ENCODE peak calls at places on chromosomes 13 and 19, in seven cellular contexts. One of them, this sample, is unnamed.

GRCh38 chr19:49687566-49688316 is 1.7 kb upstream of the ADM5 start:
- DNase-seq in psoas muscle: no peak
- DNase-seq in CD8-positive, alpha-beta memory T cell: no peak
- DNase-seq in transverse colon: no peak
- DNase-seq in tibial nerve: no peak
- DNase-seq in right cardiac atrium: peak; percentile 69
- DNase-seq in AG04450: no peak
- DNase-seq in this sample: no peak

GRCh38 chr19:40600086-40600917 is 867 bp upstream of the LTBP4 start:
- DNase-seq in psoas muscle: peak; percentile 64
- DNase-seq in CD8-positive, alpha-beta memory T cell: peak; percentile 50
- DNase-seq in transverse colon: no peak
- DNase-seq in tibial nerve: no peak
- DNase-seq in right cardiac atrium: peak; percentile 89
- DNase-seq in AG04450: no peak
- DNase-seq in this sample: no peak

GRCh38 chr13:21063031-21063430 is 1.6 kb upstream of the LATS2 start:
- DNase-seq in psoas muscle: no peak
- DNase-seq in CD8-positive, alpha-beta memory T cell: no peak
- DNase-seq in transverse colon: no peak
- DNase-seq in tibial nerve: no peak
- DNase-seq in right cardiac atrium: no peak
- DNase-seq in AG04450: no peak
- DNase-seq in this sample: no peak

GRCh38 chr13:75704194-75704941 is 68.2 kb downstream of the LMO7 start:
- DNase-seq in psoas muscle: no peak
- DNase-seq in CD8-positive, alpha-beta memory T cell: no peak
- DNase-seq in transverse colon: no peak
- DNase-seq in tibial nerve: no peak
- DNase-seq in right cardiac atrium: no peak
- DNase-seq in AG04450: peak; percentile 48
- DNase-seq in this sample: no peak

GRCh38 chr19:42048992-42049391 is 21.0 kb downstream of the GRIK5 start:
- DNase-seq in psoas muscle: no peak
- DNase-seq in CD8-positive, alpha-beta memory T cell: no peak
- DNase-seq in transverse colon: peak; percentile 32
- DNase-seq in tibial nerve: no peak
- DNase-seq in right cardiac atrium: no peak
- DNase-seq in AG04450: no peak
- DNase-seq in this sample: peak; percentile 14

GRCh38 chr13:25420161-25420560 is 48.4 kb downstream of the ATP8A2 start:
- DNase-seq in psoas muscle: no peak
- DNase-seq in CD8-positive, alpha-beta memory T cell: no peak
- DNase-seq in transverse colon: no peak
- DNase-seq in tibial nerve: no peak
- DNase-seq in right cardiac atrium: no peak
- DNase-seq in AG04450: no peak
- DNase-seq in this sample: no peak

GRCh38 chr19:55688422-55689218 is 13.6 kb downstream of the EPN1 start:
- DNase-seq in psoas muscle: peak; percentile 44
- DNase-seq in CD8-positive, alpha-beta memory T cell: peak; percentile 46
- DNase-seq in transverse colon: peak; percentile 87
- DNase-seq in tibial nerve: no peak
- DNase-seq in right cardiac atrium: peak; percentile 48
- DNase-seq in AG04450: no peak
- DNase-seq in this sample: no peak

GRCh38 chr19:36488816-36489138 is 584 bp downstream of the ZNF566 start:
- DNase-seq in psoas muscle: no peak
- DNase-seq in CD8-positive, alpha-beta memory T cell: no peak
- DNase-seq in transverse colon: no peak
- DNase-seq in tibial nerve: no peak
- DNase-seq in right cardiac atrium: no peak
- DNase-seq in AG04450: no peak
- DNase-seq in this sample: no peak

GRCh38 chr13:47215741-47216140 is 318.9 kb upstream of the HTR2A start:
- DNase-seq in psoas muscle: no peak
- DNase-seq in CD8-positive, alpha-beta memory T cell: no peak
- DNase-seq in transverse colon: no peak
- DNase-seq in tibial nerve: no peak
- DNase-seq in right cardiac atrium: no peak
- DNase-seq in AG04450: peak; percentile 68
- DNase-seq in this sample: peak; percentile 82

GRCh38 chr13:24313449-24313848 is 4.1 kb downstream of the C1QTNF9 start:
- DNase-seq in psoas muscle: no peak
- DNase-seq in CD8-positive, alpha-beta memory T cell: no peak
- DNase-seq in transverse colon: no peak
- DNase-seq in tibial nerve: no peak
- DNase-seq in right cardiac atrium: no peak
- DNase-seq in AG04450: no peak
- DNase-seq in this sample: no peak

GRCh38 chr19:46787331-46788100 is 878 bp downstream of the SLC1A5 start:
- DNase-seq in psoas muscle: peak; percentile 83
- DNase-seq in CD8-positive, alpha-beta memory T cell: peak; percentile 62
- DNase-seq in transverse colon: peak; percentile 62
- DNase-seq in tibial nerve: peak; percentile 53
- DNase-seq in right cardiac atrium: peak; percentile 85
- DNase-seq in AG04450: no peak
- DNase-seq in this sample: peak; percentile 70

GRCh38 chr13:49624207-49624606 is 4.1 kb upstream of the ARL11 start:
- DNase-seq in psoas muscle: no peak
- DNase-seq in CD8-positive, alpha-beta memory T cell: no peak
- DNase-seq in transverse colon: no peak
- DNase-seq in tibial nerve: no peak
- DNase-seq in right cardiac atrium: no peak
- DNase-seq in AG04450: no peak
- DNase-seq in this sample: no peak

GRCh38 chr19:5111051-5111450 is 142.1 kb downstream of the KDM4B start:
- DNase-seq in psoas muscle: no peak
- DNase-seq in CD8-positive, alpha-beta memory T cell: no peak
- DNase-seq in transverse colon: no peak
- DNase-seq in tibial nerve: no peak
- DNase-seq in right cardiac atrium: peak; percentile 59
- DNase-seq in AG04450: no peak
- DNase-seq in this sample: no peak

GRCh38 chr19:41861098-41861768 is 1.2 kb downstream of the RPS19 start:
- DNase-seq in psoas muscle: no peak
- DNase-seq in CD8-positive, alpha-beta memory T cell: no peak
- DNase-seq in transverse colon: no peak
- DNase-seq in tibial nerve: no peak
- DNase-seq in right cardiac atrium: no peak
- DNase-seq in AG04450: no peak
- DNase-seq in this sample: no peak

GRCh38 chr13:113078895-113079720 is 26.5 kb upstream of the F7 start:
- DNase-seq in psoas muscle: peak; percentile 29
- DNase-seq in CD8-positive, alpha-beta memory T cell: peak; percentile 30
- DNase-seq in transverse colon: no peak
- DNase-seq in tibial nerve: no peak
- DNase-seq in right cardiac atrium: no peak
- DNase-seq in AG04450: no peak
- DNase-seq in this sample: no peak

GRCh38 chr19:756232-756631 is 5.3 kb downstream of the MISP start:
- DNase-seq in psoas muscle: no peak
- DNase-seq in CD8-positive, alpha-beta memory T cell: no peak
- DNase-seq in transverse colon: peak; percentile 51
- DNase-seq in tibial nerve: no peak
- DNase-seq in right cardiac atrium: no peak
- DNase-seq in AG04450: no peak
- DNase-seq in this sample: no peak

GRCh38 chr19:49400034-49400433 is 12.0 kb downstream of the KASH5 start:
- DNase-seq in psoas muscle: no peak
- DNase-seq in CD8-positive, alpha-beta memory T cell: peak; percentile 9
- DNase-seq in transverse colon: no peak
- DNase-seq in tibial nerve: no peak
- DNase-seq in right cardiac atrium: no peak
- DNase-seq in AG04450: no peak
- DNase-seq in this sample: no peak

GRCh38 chr13:111906816-111907215 is 160.1 kb upstream of the SOX1 start:
- DNase-seq in psoas muscle: no peak
- DNase-seq in CD8-positive, alpha-beta memory T cell: no peak
- DNase-seq in transverse colon: no peak
- DNase-seq in tibial nerve: no peak
- DNase-seq in right cardiac atrium: no peak
- DNase-seq in AG04450: no peak
- DNase-seq in this sample: no peak

GRCh38 chr13:71339736-71340135 is 527.3 kb downstream of the DACH1 start:
- DNase-seq in psoas muscle: no peak
- DNase-seq in CD8-positive, alpha-beta memory T cell: no peak
- DNase-seq in transverse colon: no peak
- DNase-seq in tibial nerve: no peak
- DNase-seq in right cardiac atrium: no peak
- DNase-seq in AG04450: no peak
- DNase-seq in this sample: no peak

GRCh38 chr19:18253716-18254115 is 20.5 kb downstream of the IQCN start:
- DNase-seq in psoas muscle: no peak
- DNase-seq in CD8-positive, alpha-beta memory T cell: no peak
- DNase-seq in transverse colon: peak; percentile 79
- DNase-seq in tibial nerve: no peak
- DNase-seq in right cardiac atrium: no peak
- DNase-seq in AG04450: no peak
- DNase-seq in this sample: no peak

GRCh38 chr13:58935689-58936088 is 1228.0 kb downstream of the DIAPH3 start:
- DNase-seq in psoas muscle: no peak
- DNase-seq in CD8-positive, alpha-beta memory T cell: no peak
- DNase-seq in transverse colon: no peak
- DNase-seq in tibial nerve: no peak
- DNase-seq in right cardiac atrium: peak; percentile 25
- DNase-seq in AG04450: no peak
- DNase-seq in this sample: no peak

GRCh38 chr19:38729653-38730469 is 14.4 kb downstream of the CAPN12 start:
- DNase-seq in psoas muscle: peak; percentile 86
- DNase-seq in CD8-positive, alpha-beta memory T cell: peak; percentile 81
- DNase-seq in transverse colon: peak; percentile 80
- DNase-seq in tibial nerve: peak; percentile 54
- DNase-seq in right cardiac atrium: peak; percentile 91
- DNase-seq in AG04450: no peak
- DNase-seq in this sample: peak; percentile 85

GRCh38 chr19:36771275-36772231 is 1.1 kb downstream of the ZNF850 start:
- DNase-seq in psoas muscle: peak; percentile 57
- DNase-seq in CD8-positive, alpha-beta memory T cell: no peak
- DNase-seq in transverse colon: peak; percentile 36
- DNase-seq in tibial nerve: peak; percentile 36
- DNase-seq in right cardiac atrium: peak; percentile 84
- DNase-seq in AG04450: peak; percentile 58
- DNase-seq in this sample: no peak

GRCh38 chr19:50423279-50424113 is 4.8 kb downstream of the SPIB start:
- DNase-seq in psoas muscle: peak; percentile 36
- DNase-seq in CD8-positive, alpha-beta memory T cell: no peak
- DNase-seq in transverse colon: no peak
- DNase-seq in tibial nerve: no peak
- DNase-seq in right cardiac atrium: peak; percentile 37
- DNase-seq in AG04450: no peak
- DNase-seq in this sample: no peak

GRCh38 chr19:17234911-17235617 is 9.0 kb downstream of the OCEL1 start:
- DNase-seq in psoas muscle: peak; percentile 72
- DNase-seq in CD8-positive, alpha-beta memory T cell: no peak
- DNase-seq in transverse colon: peak; percentile 79
- DNase-seq in tibial nerve: no peak
- DNase-seq in right cardiac atrium: peak; percentile 86
- DNase-seq in AG04450: no peak
- DNase-seq in this sample: no peak

GRCh38 chr13:38519229-38519910 is 167.5 kb upstream of the FREM2 start:
- DNase-seq in psoas muscle: no peak
- DNase-seq in CD8-positive, alpha-beta memory T cell: no peak
- DNase-seq in transverse colon: no peak
- DNase-seq in tibial nerve: no peak
- DNase-seq in right cardiac atrium: no peak
- DNase-seq in AG04450: no peak
- DNase-seq in this sample: no peak

DNA sequence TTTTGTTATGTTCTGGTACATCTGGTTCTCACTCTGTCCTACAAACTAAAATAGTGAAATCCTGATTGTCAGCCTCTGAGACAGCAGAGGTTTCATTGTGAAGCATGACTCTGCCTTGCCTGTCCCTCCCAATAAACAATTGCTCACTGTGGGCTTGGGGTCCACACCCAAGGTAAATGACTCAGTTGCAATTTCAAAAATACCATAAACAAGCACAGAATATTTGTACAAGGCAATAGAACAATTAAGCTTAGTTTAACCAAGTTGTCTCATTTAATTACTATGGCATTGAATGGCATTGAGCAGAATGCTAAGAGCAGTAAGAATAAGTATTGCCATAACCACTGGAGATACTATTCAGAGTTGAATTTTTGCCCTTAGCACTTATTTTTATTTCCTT is 353.6 kb downstream of the SPRY2 start:
- DNase-seq in psoas muscle: no peak
- DNase-seq in CD8-positive, alpha-beta memory T cell: no peak
- DNase-seq in transverse colon: no peak
- DNase-seq in tibial nerve: no peak
- DNase-seq in right cardiac atrium: no peak
- DNase-seq in AG04450: no peak
- DNase-seq in this sample: peak; percentile 98
- H3K9me3 ChIP-seq in psoas muscle: no peaks in the 10 kb centered on the region
- H3K9me3 ChIP-seq in CD8-positive, alpha-beta memory T cell: no peaks in the 10 kb centered on the region
- H3K9me3 ChIP-seq in transverse colon: no peaks in the 10 kb centered on the region
- H3K9me3 ChIP-seq in tibial nerve: no peaks in the 10 kb centered on the region
- H3K9me3 ChIP-seq in right cardiac atrium: no peaks in the 10 kb centered on the region
- H3K9me3 ChIP-seq in AG04450: no peaks in the 10 kb centered on the region
- H3K9me3 ChIP-seq in this sample: no peaks in the 10 kb centered on the region

GRCh38 chr19:21934593-21934992 is 76.2 kb downstream of the ZNF208 start:
- DNase-seq in psoas muscle: no peak
- DNase-seq in CD8-positive, alpha-beta memory T cell: no peak
- DNase-seq in transverse colon: no peak
- DNase-seq in tibial nerve: no peak
- DNase-seq in right cardiac atrium: no peak
- DNase-seq in AG04450: no peak
- DNase-seq in this sample: no peak
- H3K9me3 ChIP-seq in psoas muscle: peaks cover 5% of the 10 kb centered on the region
- H3K9me3 ChIP-seq in CD8-positive, alpha-beta memory T cell: no peaks in the 10 kb centered on the region
- H3K9me3 ChIP-seq in transverse colon: peaks cover 5% of the 10 kb centered on the region
- H3K9me3 ChIP-seq in tibial nerve: no peaks in the 10 kb centered on the region
- H3K9me3 ChIP-seq in right cardiac atrium: no peaks in the 10 kb centered on the region
- H3K9me3 ChIP-seq in AG04450: peaks cover 18% of the 10 kb centered on the region
- H3K9me3 ChIP-seq in this sample: peaks cover 2% of the 10 kb centered on the region

GRCh38 chr19:7793493-7793892 is 30.4 kb downstream of the CLEC4M start:
- DNase-seq in psoas muscle: no peak
- DNase-seq in CD8-positive, alpha-beta memory T cell: no peak
- DNase-seq in transverse colon: no peak
- DNase-seq in tibial nerve: no peak
- DNase-seq in right cardiac atrium: no peak
- DNase-seq in AG04450: no peak
- DNase-seq in this sample: no peak
- H3K9me3 ChIP-seq in psoas muscle: no peaks in the 10 kb centered on the region
- H3K9me3 ChIP-seq in CD8-positive, alpha-beta memory T cell: no peaks in the 10 kb centered on the region
- H3K9me3 ChIP-seq in transverse colon: no peaks in the 10 kb centered on the region
- H3K9me3 ChIP-seq in tibial nerve: no peaks in the 10 kb centered on the region
- H3K9me3 ChIP-seq in right cardiac atrium: no peaks in the 10 kb centered on the region
- H3K9me3 ChIP-seq in AG04450: peaks cover 2% of the 10 kb centered on the region
- H3K9me3 ChIP-seq in this sample: no peaks in the 10 kb centered on the region

DNA sequence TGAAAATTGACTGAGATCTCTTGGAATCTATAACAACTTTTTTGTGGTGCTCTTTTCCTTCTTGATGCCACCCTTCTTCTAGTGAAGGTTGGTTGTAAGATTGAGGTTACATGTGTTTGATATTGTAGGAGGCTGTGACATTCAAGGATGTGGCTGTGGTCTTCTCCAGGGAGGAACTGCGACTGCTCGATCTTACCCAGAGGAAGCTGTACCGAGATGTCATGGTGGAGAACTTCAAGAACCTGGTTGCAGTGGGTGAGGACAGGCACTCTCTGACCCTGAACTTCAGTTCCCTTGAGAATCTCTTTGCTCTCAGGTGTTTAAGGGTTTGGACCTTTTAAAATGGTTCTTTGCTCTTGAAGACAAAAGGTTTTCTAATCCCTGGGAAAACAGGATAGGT is 16.0 kb downstream of the ZNF227 start:
- DNase-seq in psoas muscle: no peak
- DNase-seq in CD8-positive, alpha-beta memory T cell: no peak
- DNase-seq in transverse colon: no peak
- DNase-seq in tibial nerve: no peak
- DNase-seq in right cardiac atrium: no peak
- DNase-seq in AG04450: no peak
- DNase-seq in this sample: no peak
- H3K9me3 ChIP-seq in psoas muscle: peaks cover 30% of the 10 kb centered on the region
- H3K9me3 ChIP-seq in CD8-positive, alpha-beta memory T cell: peaks cover 17% of the 10 kb centered on the region
- H3K9me3 ChIP-seq in transverse colon: peaks cover 31% of the 10 kb centered on the region
- H3K9me3 ChIP-seq in tibial nerve: no peaks in the 10 kb centered on the region
- H3K9me3 ChIP-seq in right cardiac atrium: peaks cover 3% of the 10 kb centered on the region
- H3K9me3 ChIP-seq in AG04450: peaks cover 4% of the 10 kb centered on the region
- H3K9me3 ChIP-seq in this sample: no peaks in the 10 kb centered on the region